ENCODE peak calls at places on chromosomes 13 and 19, in six cellular contexts. T is stimulated activated naive CD8-positive, alpha-beta T cell treated with anti-CD3 and anti-CD28 coated beads, Interleukin-15, Interleukin-2, amounts not matched to agents 100 U/mL and 50 U/mL, for 24 hours; N is Peyer's patch; H is NCI-H2081; Q is astrocyte of the hippocampus; P is occipital lobe. V is an unnamed sample.

GRCh38 chr19:41646589-41647204 is 19.8 kb upstream of the CEACAM4 start:
- DNase-seq in T (peak), P (no peak), N (no peak), Q (no peak), H (no peak), V (peak)

GRCh38 chr13:42991892-42992584 is at the start of gene EPSTI1:
- DNase-seq in P (peak), H (no peak), T (peak), Q (peak), N (peak), V (peak)

GRCh38 chr13:98300956-98301641 is 124.0 kb upstream of the RNF113B start:
- DNase-seq in P (no peak), N (no peak), H (no peak), T (no peak), Q (peak), V (no peak)

GRCh38 chr13:49635599-49636433 is 7.5 kb downstream of the ARL11 start:
- DNase-seq in T (peak), Q (no peak), N (peak), P (no peak), H (no peak), V (no peak)

GRCh38 chr19:35132254-35132653 is 2.6 kb downstream of the LGI4 start:
- DNase-seq in Q (no peak), H (no peak), P (no peak), T (no peak), N (no peak), V (no peak)

GRCh38 chr19:35013820-35014754 is 14.0 kb downstream of the GRAMD1A start:
- DNase-seq in Q (no peak), N (peak), P (no peak), T (no peak), H (no peak), V (peak)

GRCh38 chr19:34943861-34944573 is 17.3 kb downstream of the ZNF30 start:
- DNase-seq in T (no peak), N (no peak), Q (no peak), P (no peak), H (no peak), V (no peak)

GRCh38 chr13:26488236-26489028 is 69.1 kb upstream of the WASF3 start:
- DNase-seq in T (no peak), P (no peak), Q (no peak), N (no peak), H (no peak), V (no peak)

GRCh38 chr19:10551698-10552301 is 8.1 kb downstream of the ATG4D start:
- DNase-seq in N (no peak), P (no peak), T (peak), H (no peak), Q (no peak), V (no peak)

V was measured in spleen.